ENCODE peak calls at places on chromosome 4, in eight cellular contexts. Z is CD8-positive, alpha-beta T cell; J is right atrium auricular region; S is WTC11; C is fibroblast of the aortic adventitia; D is pancreas; N is upper lobe of left lung; W is brain microvascular endothelial cell. U is an unnamed sample.

GRCh38 chr4:80201326-80202151 is 4.2 kb downstream of the PRDM8 start:
- DNase-seq in D (no peak), Z (peak), J (no peak), N (peak), S (peak), W (no peak), C (peak), U (peak)

GRCh38 chr4:186693159-186693815 is 30.4 kb downstream of the FAT1 start:
- DNase-seq in Z (no peak), N (peak), W (peak), J (peak), C (peak), D (peak), S (no peak), U (no peak)

GRCh38 chr4:152729466-152729865 is 49.7 kb upstream of the TMEM154 start:
- DNase-seq in Z (no peak), J (no peak), N (no peak), S (no peak), C (peak), D (no peak), W (no peak), U (no peak)

GRCh38 chr4:177041356-177041755 is 248.6 kb upstream of the VEGFC start:
- DNase-seq in N (no peak), D (no peak), C (peak), J (no peak), S (no peak), Z (no peak), W (no peak), U (no peak)

GRCh38 chr4:11259837-11260236 is 168.9 kb downstream of the HS3ST1 start:
- DNase-seq in C (no peak), W (no peak), N (no peak), D (no peak), J (no peak), S (no peak), Z (no peak), U (no peak)

GRCh38 chr4:107619065-107619464 is 101.0 kb downstream of the PAPSS1 start:
- DNase-seq in C (peak), S (no peak), J (peak), N (no peak), Z (no peak), W (peak), D (no peak), U (no peak)

GRCh38 chr4:140744421-140744820 is 11.8 kb downstream of the TBC1D9 start:
- DNase-seq in Z (no peak), J (no peak), D (no peak), N (no peak), C (no peak), S (no peak), W (no peak), U (no peak)

GRCh38 chr4:113575391-113575790 is 186.1 kb downstream of the CAMK2D start:
- DNase-seq in W (peak), S (no peak), C (peak), N (no peak), J (no peak), Z (no peak), D (no peak), U (no peak)

GRCh38 chr4:6435010-6435409 is 37.4 kb downstream of the PPP2R2C start:
- DNase-seq in S (no peak), W (no peak), J (no peak), Z (no peak), D (no peak), C (no peak), N (no peak), U (no peak)

GRCh38 chr4:41480985-41481384 is 57.0 kb upstream of the LIMCH1 start:
- DNase-seq in N (no peak), C (no peak), S (no peak), D (no peak), Z (no peak), W (no peak), J (no peak), U (no peak)

GRCh38 chr4:74970577-74970976 is 37.7 kb downstream of the PARM1 start:
- DNase-seq in C (no peak), S (no peak), D (no peak), Z (no peak), J (no peak), N (no peak), W (no peak), U (no peak)

GRCh38 chr4:94451669-94452475 is at the start of gene PDLIM5:
- DNase-seq in S (peak), C (peak), Z (peak), N (peak), D (peak), W (peak), J (peak), U (peak)

GRCh38 chr4:71270901-71271300 is 67.9 kb upstream of the SLC4A4 start:
- DNase-seq in D (no peak), W (no peak), N (no peak), S (peak), J (no peak), Z (no peak), C (peak), U (no peak)

GRCh38 chr4:137025484-137026059 is 506.7 kb downstream of the PCDH18 start:
- DNase-seq in W (no peak), D (no peak), Z (no peak), J (no peak), C (no peak), S (no peak), N (no peak), U (no peak)

GRCh38 chr4:76011700-76012387 is 4.5 kb upstream of the CXCL9 start:
- DNase-seq in W (peak), S (peak), Z (no peak), D (no peak), J (no peak), C (peak), N (no peak), U (no peak)

GRCh38 chr4:110663738-110664444 is 41.0 kb upstream of the PITX2 start:
- DNase-seq in Z (no peak), C (peak), S (no peak), J (no peak), D (no peak), W (no peak), N (no peak), U (no peak)

GRCh38 chr4:102525099-102525498 is 23.9 kb downstream of the NFKB1 start:
- DNase-seq in D (no peak), Z (no peak), W (peak), J (no peak), C (peak), S (no peak), N (no peak), U (no peak)

GRCh38 chr4:149706942-149707341 is 108.7 kb downstream of the IQCM start:
- DNase-seq in J (no peak), S (no peak), W (peak), Z (no peak), D (no peak), N (no peak), C (peak), U (no peak)

GRCh38 chr4:169314906-169315305 is 44.1 kb upstream of the SH3RF1 start:
- DNase-seq in W (peak), Z (no peak), D (peak), N (peak), C (peak), J (peak), S (no peak), U (peak)

GRCh38 chr4:150242820-150243458 is 164.7 kb downstream of the DCLK2 start:
- DNase-seq in W (peak), D (no peak), Z (no peak), C (peak), N (no peak), S (peak), J (no peak), U (no peak)

GRCh38 chr4:185246453-185246852 is 37.1 kb downstream of the SNX25 start:
- DNase-seq in D (no peak), W (no peak), N (no peak), C (peak), Z (no peak), J (no peak), S (no peak), U (no peak)

GRCh38 chr4:86048426-86048825 is 311.4 kb downstream of the MAPK10 start:
- DNase-seq in W (no peak), Z (no peak), N (no peak), J (no peak), D (no peak), S (no peak), C (peak), U (no peak)

GRCh38 chr4:21697583-21697982 is 251.0 kb downstream of the KCNIP4 start:
- DNase-seq in Z (no peak), C (no peak), N (no peak), D (no peak), W (peak), J (no peak), S (peak), U (no peak)

GRCh38 chr4:128847074-128847724 is 37.7 kb downstream of the JADE1 start:
- DNase-seq in D (no peak), C (no peak), N (peak), S (no peak), Z (no peak), J (no peak), W (no peak), U (no peak)

GRCh38 chr4:23967281-23967680 is 77.4 kb upstream of the PPARGC1A start:
- DNase-seq in C (no peak), D (no peak), Z (no peak), W (no peak), S (no peak), J (no peak), N (no peak), U (no peak)

GRCh38 chr4:89640620-89641366 is 196.2 kb downstream of the SNCA start:
- DNase-seq in D (peak), J (no peak), W (peak), Z (no peak), S (peak), C (peak), N (no peak), U (peak)

GRCh38 chr4:153233761-153234371 is 29.6 kb downstream of the TRIM2 start:
- DNase-seq in N (no peak), J (no peak), C (peak), W (no peak), Z (no peak), D (no peak), S (no peak), U (no peak)

GRCh38 chr4:78720994-78721677 is 55.0 kb upstream of the BMP2K start:
- DNase-seq in D (no peak), J (no peak), N (no peak), Z (no peak), S (no peak), W (no peak), C (no peak), U (no peak)

GRCh38 chr4:128590773-128591172 is 218.7 kb upstream of the JADE1 start:
- DNase-seq in S (no peak), D (no peak), C (peak), W (no peak), J (no peak), N (no peak), Z (no peak), U (no peak)

GRCh38 chr4:89482926-89483595 is 175.5 kb upstream of the GPRIN3 start:
- DNase-seq in J (no peak), S (no peak), N (no peak), W (no peak), Z (no peak), C (no peak), D (no peak), U (no peak)

GRCh38 chr4:100510551-100510950 is 7.3 kb downstream of the EMCN start:
- DNase-seq in S (no peak), D (no peak), J (no peak), W (no peak), Z (no peak), C (peak), N (no peak), U (no peak)

GRCh38 chr4:131091896-131092295 is 1995.9 kb downstream of the C4orf33 start:
- DNase-seq in S (no peak), Z (no peak), N (no peak), J (no peak), D (no peak), C (peak), W (no peak), U (no peak)

GRCh38 chr4:152988721-152989553 is 52.8 kb downstream of the FHDC1 start:
- DNase-seq in N (no peak), S (no peak), D (no peak), Z (no peak), C (no peak), J (no peak), W (no peak), U (no peak)

GRCh38 chr4:119170195-119170594 is 34.6 kb downstream of the MYOZ2 start:
- DNase-seq in W (no peak), Z (no peak), N (no peak), S (no peak), D (no peak), C (no peak), J (no peak), U (no peak)
- TF ChIP-seq CTCF in W (peak), Z (no peak), N (no peak), S (no peak), D (no peak), C (no peak), J (no peak), U (no peak)

GRCh38 chr4:164700471-164700870 is 53.5 kb upstream of the SMIM31 start:
- DNase-seq in N (no peak), J (no peak), W (no peak), C (no peak), D (no peak), Z (no peak), S (peak), U (no peak)

DNA sequence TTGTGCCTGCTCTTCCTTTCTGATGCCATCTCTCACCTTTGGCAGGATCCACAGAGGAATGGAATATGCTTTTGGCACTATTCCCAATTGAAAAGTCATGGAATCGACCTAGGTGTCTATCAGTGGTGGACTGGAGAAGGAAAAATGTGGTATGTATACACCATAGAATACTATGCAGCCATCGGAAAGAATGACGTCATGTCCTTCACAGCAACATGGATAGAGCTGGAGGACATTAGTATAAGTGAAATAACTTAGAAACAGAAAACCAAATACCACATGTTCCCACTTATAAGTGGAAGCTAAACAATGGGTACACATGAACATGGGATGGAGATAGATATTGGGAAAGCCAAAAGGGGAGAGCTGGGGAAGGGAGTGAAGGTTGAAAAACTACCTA is 58.3 kb upstream of the SMIM31 start:
- DNase-seq in C (no peak), W (no peak), N (no peak), Z (no peak), D (no peak), J (no peak), S (no peak), U (no peak)
- TF ChIP-seq CTCF in C (no peak), W (no peak), N (no peak), Z (no peak), D (no peak), J (no peak), S (no peak), U (no peak)

DNA sequence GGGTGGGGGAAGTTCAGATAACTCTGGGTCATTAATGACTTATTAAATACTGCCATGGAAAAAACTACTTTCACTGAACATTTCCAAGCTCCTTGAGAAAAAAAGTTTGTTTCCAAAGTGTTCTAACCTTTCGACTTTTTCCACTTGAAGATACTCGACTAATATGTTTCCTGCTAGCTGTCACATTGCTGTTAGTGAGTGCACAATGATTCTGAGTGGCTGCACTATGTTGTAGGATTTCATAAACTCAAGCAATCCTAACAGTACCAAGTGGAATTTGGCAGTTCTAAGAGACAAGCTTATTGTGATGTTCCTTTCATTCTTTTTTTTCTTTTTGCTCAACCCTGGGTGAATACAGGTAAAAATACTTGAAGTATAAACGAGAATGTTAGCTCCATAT is 33.4 kb downstream of the GRXCR1 start:
- DNase-seq in C (no peak), D (no peak), S (no peak), N (no peak), Z (no peak), J (no peak), W (no peak), U (no peak)
- TF ChIP-seq CTCF in C (no peak), D (no peak), S (no peak), N (no peak), Z (no peak), J (no peak), W (no peak), U (no peak)

DNA sequence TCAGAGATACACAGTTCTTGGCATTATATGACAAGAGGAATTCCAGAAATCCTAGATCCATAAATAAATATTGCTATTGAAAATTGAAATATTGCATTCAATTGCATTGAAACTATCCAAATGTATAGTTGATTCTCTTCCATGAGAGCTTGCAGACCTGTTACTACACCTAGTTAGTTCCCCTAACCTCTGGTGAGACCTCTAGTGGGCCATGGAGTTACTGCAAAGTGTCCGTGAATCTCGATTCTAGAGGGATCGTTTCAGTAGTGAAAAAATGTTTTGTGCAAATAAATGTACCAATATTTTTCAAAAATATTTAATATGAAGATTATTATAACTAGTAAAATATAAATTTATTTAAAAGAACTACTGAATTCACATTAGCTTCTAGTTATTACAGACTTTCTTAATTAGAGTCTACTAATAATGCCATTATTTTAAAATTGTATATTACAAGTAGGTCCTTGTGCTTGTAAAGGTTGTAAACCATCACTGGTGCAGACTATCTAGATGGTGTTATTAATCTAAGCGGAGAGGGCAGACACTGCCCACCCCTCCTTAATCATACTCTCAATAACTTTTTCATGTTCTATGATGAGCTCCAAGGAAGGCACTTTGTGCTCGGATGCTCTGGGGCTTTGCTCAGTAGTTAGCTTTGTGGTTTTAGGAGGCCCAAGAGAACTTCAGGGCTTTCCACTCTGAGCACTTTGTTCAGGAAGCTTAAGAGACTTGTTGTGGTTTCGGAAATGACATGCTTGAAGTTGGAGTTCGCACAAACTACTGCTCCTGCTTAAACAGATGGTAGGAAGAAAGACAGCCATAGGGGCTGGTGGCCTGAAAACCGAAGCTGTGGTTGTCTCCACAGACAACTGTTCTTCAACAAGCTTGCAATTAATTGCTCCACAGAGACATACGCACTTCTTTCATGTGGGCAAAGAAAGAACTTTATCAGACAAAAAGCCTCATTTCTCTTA is 42.8 kb downstream of the IL21 start:
- DNase-seq in S (peak), W (peak), Z (peak), J (no peak), N (no peak), D (no peak), C (peak), U (no peak)
- TF ChIP-seq CTCF in S (peak), W (peak), Z (peak), J (peak), N (peak), D (peak), C (peak), U (peak)

DNA sequence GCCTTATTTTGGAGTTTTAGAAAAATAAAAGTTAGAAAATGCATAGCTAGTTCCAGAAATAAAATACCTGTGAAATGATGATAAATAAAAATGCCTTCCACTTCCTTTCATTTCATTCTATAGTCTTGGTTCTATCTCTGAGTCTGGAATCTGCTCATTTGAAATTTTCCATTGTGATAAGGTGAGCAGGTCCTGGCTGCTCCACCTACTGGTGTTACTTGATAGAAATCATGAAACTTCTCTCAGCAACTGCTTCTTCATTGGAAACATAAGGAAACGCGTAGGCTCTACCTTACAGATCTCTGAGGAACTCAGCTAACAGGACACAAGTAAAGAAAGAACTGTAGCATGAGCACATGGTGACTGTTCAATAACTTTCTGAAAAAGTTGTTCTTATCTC is 141.8 kb downstream of the DCHS2 start:
- DNase-seq in C (peak), Z (no peak), W (peak), D (no peak), N (no peak), S (no peak), J (no peak), U (no peak)
- TF ChIP-seq CTCF in C (peak), Z (no peak), W (peak), D (peak), N (no peak), S (peak), J (no peak), U (no peak)

U was measured in Peyer's patch.